ENCODE peak calls at places on chromosomes 3 and 15, in six cellular contexts. W is NCI-H1092 treated with DMSO at 0.1 percent for 48 hours; P is progenitor cell of endocrine pancreas; E is anterior cingulate cortex; O is activated CD4-positive, CD25-positive, alpha-beta regulatory T cell; Q is AG09319. T is an unnamed sample.

GRCh38 chr15:73950479-73951043 is 24.3 kb downstream of the LOXL1 start:
- DNase-seq in W (no peak), P (no peak), E (no peak), O (no peak), Q (no peak), T (no peak)

GRCh38 chr3:16801698-16802097 is 83.1 kb upstream of the PLCL2 start:
- DNase-seq in W (no peak), P (no peak), E (no peak), O (no peak), Q (no peak), T (no peak)

GRCh38 chr3:115792206-115792955 is 169.1 kb downstream of the GAP43 start:
- DNase-seq in W (no peak), P (no peak), E (no peak), O (no peak), Q (no peak), T (no peak)

GRCh38 chr3:58422756-58423324 is 10.8 kb downstream of the PDHB start:
- DNase-seq in W (no peak), P (no peak), E (no peak), O (no peak), Q (no peak), T (no peak)

GRCh38 chr3:11532865-11533490 is 110.7 kb downstream of the VGLL4 start:
- DNase-seq in W (no peak), P (no peak), E (no peak), O (no peak), Q (no peak), T (no peak)

GRCh38 chr3:56769125-56769709 is 32.5 kb downstream of the ARHGEF3 start:
- DNase-seq in W (no peak), P (no peak), E (no peak), O (no peak), Q (no peak), T (no peak)

GRCh38 chr15:51075364-51075763 is 19.3 kb downstream of the TNFAIP8L3 start:
- DNase-seq in W (no peak), P (no peak), E (no peak), O (no peak), Q (no peak), T (no peak)

GRCh38 chr3:38458796-38459498 is 5.3 kb downstream of the ACVR2B start:
- DNase-seq in W (no peak), P (no peak), E (no peak), O (no peak), Q (peak), T (no peak)

GRCh38 chr15:46786886-46787285 is 930.4 kb upstream of the SEMA6D start:
- DNase-seq in W (peak), P (no peak), E (no peak), O (no peak), Q (no peak), T (peak)

GRCh38 chr3:9224490-9224889 is 25.0 kb downstream of the SRGAP3 start:
- DNase-seq in W (no peak), P (no peak), E (no peak), O (no peak), Q (no peak), T (no peak)

GRCh38 chr3:120153294-120153693 is 59.0 kb upstream of the GSK3B start:
- DNase-seq in W (no peak), P (no peak), E (no peak), O (no peak), Q (peak), T (no peak)

GRCh38 chr15:66567897-66568296 is 2.1 kb upstream of the LCTL start:
- DNase-seq in W (no peak), P (no peak), E (no peak), O (no peak), Q (no peak), T (no peak)

GRCh38 chr3:131277836-131278497 is 103.6 kb upstream of the NUDT16 start:
- DNase-seq in W (no peak), P (no peak), E (no peak), O (no peak), Q (no peak), T (no peak)

GRCh38 chr3:8204846-8205624 is 296.6 kb upstream of the LMCD1 start:
- DNase-seq in W (no peak), P (no peak), E (no peak), O (no peak), Q (peak), T (no peak)

GRCh38 chr3:168398371-168399030 is 302.8 kb upstream of the GOLIM4 start:
- DNase-seq in W (no peak), P (no peak), E (no peak), O (no peak), Q (no peak), T (no peak)

GRCh38 chr3:197103766-197104165 is 74.1 kb upstream of the MELTF start:
- DNase-seq in W (no peak), P (no peak), E (no peak), O (no peak), Q (no peak), T (no peak)

GRCh38 chr3:61819861-61820260 is 258.5 kb downstream of the PTPRG start:
- DNase-seq in W (no peak), P (no peak), E (no peak), O (no peak), Q (no peak), T (no peak)

GRCh38 chr3:157544501-157545139 is 41.4 kb upstream of the VEPH1 start:
- DNase-seq in W (no peak), P (no peak), E (no peak), O (no peak), Q (peak), T (no peak)

GRCh38 chr15:45106002-45106790 is 7.8 kb downstream of the DUOX2 start:
- DNase-seq in W (no peak), P (no peak), E (no peak), O (no peak), Q (no peak), T (no peak)

GRCh38 chr15:38535451-38536200 is 29.0 kb downstream of the RASGRP1 start:
- DNase-seq in W (no peak), P (no peak), E (peak), O (no peak), Q (no peak), T (no peak)

GRCh38 chr3:54243262-54243931 is 121.0 kb downstream of the CACNA2D3 start:
- DNase-seq in W (peak), P (no peak), E (no peak), O (no peak), Q (peak), T (no peak)

GRCh38 chr3:35194666-35195065 is 444.7 kb upstream of the ARPP21 start:
- DNase-seq in W (no peak), P (no peak), E (no peak), O (no peak), Q (no peak), T (no peak)

GRCh38 chr3:29091599-29092189 is 189.2 kb upstream of the RBMS3 start:
- DNase-seq in W (no peak), P (no peak), E (no peak), O (no peak), Q (no peak), T (no peak)

GRCh38 chr3:43583481-43583880 is 38.3 kb downstream of the ANO10 start:
- DNase-seq in W (no peak), P (no peak), E (no peak), O (no peak), Q (no peak), T (no peak)

GRCh38 chr3:153667341-153667740 is 453.8 kb upstream of the ARHGEF26 start:
- DNase-seq in W (no peak), P (no peak), E (no peak), O (no peak), Q (no peak), T (no peak)

GRCh38 chr3:45958333-45958791 is 15.1 kb downstream of the CXCR6 start:
- DNase-seq in W (no peak), P (no peak), E (no peak), O (no peak), Q (no peak), T (no peak)

GRCh38 chr15:44087578-44088190 is 107.4 kb downstream of the FRMD5 start:
- DNase-seq in W (no peak), P (no peak), E (no peak), O (no peak), Q (peak), T (no peak)

GRCh38 chr3:128175768-128176167 is 22.5 kb downstream of the EEFSEC start:
- DNase-seq in W (no peak), P (no peak), E (no peak), O (no peak), Q (no peak), T (no peak)

GRCh38 chr3:170657312-170657711 is 71.4 kb upstream of the SLC7A14 start:
- DNase-seq in W (no peak), P (no peak), E (no peak), O (no peak), Q (no peak), T (no peak)

GRCh38 chr15:67803996-67804843 is 21.1 kb upstream of the SKOR1 start:
- DNase-seq in W (no peak), P (no peak), E (no peak), O (no peak), Q (no peak), T (no peak)

GRCh38 chr3:7382293-7383033 is 521.5 kb downstream of the GRM7 start:
- DNase-seq in W (no peak), P (no peak), E (no peak), O (no peak), Q (no peak), T (no peak)

GRCh38 chr15:58793862-58794261 is 22.8 kb downstream of the MINDY2 start:
- DNase-seq in W (no peak), P (no peak), E (no peak), O (no peak), Q (no peak), T (no peak)

GRCh38 chr15:46654993-46655392 is 1020.2 kb downstream of the SQOR start:
- DNase-seq in W (no peak), P (no peak), E (no peak), O (no peak), Q (no peak), T (no peak)

GRCh38 chr3:20141841-20142240 is 44.2 kb downstream of the SGO1 start:
- DNase-seq in W (peak), P (no peak), E (peak), O (no peak), Q (no peak), T (peak)

GRCh38 chr3:190862209-190863118 is at the start of gene GMNC:
- DNase-seq in W (no peak), P (peak), E (peak), O (no peak), Q (no peak), T (peak)

GRCh38 chr3:137222736-137223135 is 265.0 kb downstream of the IL20RB start:
- DNase-seq in W (no peak), P (no peak), E (no peak), O (no peak), Q (no peak), T (no peak)

GRCh38 chr3:94927175-94927574 is 864.3 kb downstream of the NSUN3 start:
- DNase-seq in W (no peak), P (no peak), E (no peak), O (no peak), Q (no peak), T (no peak)

GRCh38 chr3:42667523-42668402 is 14.3 kb downstream of the ZBTB47 start:
- DNase-seq in W (peak), P (peak), E (no peak), O (no peak), Q (no peak), T (no peak)

T was measured in neuronal stem cell.